ENCODE peak calls at places on chromosomes 3 and 15, in ten cellular contexts. One of them, this sample, is unnamed.
A peak's percentile ranks its signal among the peaks of the same experiment; 100 is the strongest.

GRCh38 chr3:98599647-98600411 is 6.4 kb upstream of the CPOX start:
- DNase-seq in GM23338: no peak
- DNase-seq in cardiac muscle cell: no peak
- DNase-seq in effector memory CD4-positive, alpha-beta T cell: no peak
- DNase-seq in AG04450: no peak
- DNase-seq in colonic mucosa: no peak
- DNase-seq in CD8-positive, alpha-beta T cell: no peak
- DNase-seq in neuronal stem cell: no peak
- DNase-seq in IMR-90: no peak
- DNase-seq in neural progenitor cell: no peak
- DNase-seq in this sample: no peak

GRCh38 chr3:163622384-163622783 is 1455.9 kb downstream of the SI start:
- DNase-seq in GM23338: peak; percentile 81
- DNase-seq in cardiac muscle cell: no peak
- DNase-seq in effector memory CD4-positive, alpha-beta T cell: no peak
- DNase-seq in AG04450: no peak
- DNase-seq in colonic mucosa: no peak
- DNase-seq in CD8-positive, alpha-beta T cell: no peak
- DNase-seq in neuronal stem cell: peak; percentile 49
- DNase-seq in IMR-90: no peak
- DNase-seq in neural progenitor cell: peak; percentile 81
- DNase-seq in this sample: no peak

GRCh38 chr3:31667582-31667981 is 134.9 kb downstream of the STT3B start:
- DNase-seq in GM23338: no peak
- DNase-seq in cardiac muscle cell: no peak
- DNase-seq in effector memory CD4-positive, alpha-beta T cell: no peak
- DNase-seq in AG04450: no peak
- DNase-seq in colonic mucosa: no peak
- DNase-seq in CD8-positive, alpha-beta T cell: no peak
- DNase-seq in neuronal stem cell: no peak
- DNase-seq in IMR-90: no peak
- DNase-seq in neural progenitor cell: no peak
- DNase-seq in this sample: no peak

GRCh38 chr3:187705164-187705563 is 2.8 kb upstream of the RTP2 start:
- DNase-seq in GM23338: no peak
- DNase-seq in cardiac muscle cell: no peak
- DNase-seq in effector memory CD4-positive, alpha-beta T cell: no peak
- DNase-seq in AG04450: no peak
- DNase-seq in colonic mucosa: no peak
- DNase-seq in CD8-positive, alpha-beta T cell: no peak
- DNase-seq in neuronal stem cell: no peak
- DNase-seq in IMR-90: peak; percentile 21
- DNase-seq in neural progenitor cell: no peak
- DNase-seq in this sample: no peak

GRCh38 chr15:86863226-86863915 is 783.7 kb downstream of the AGBL1 start:
- DNase-seq in GM23338: no peak
- DNase-seq in cardiac muscle cell: peak; percentile 6
- DNase-seq in effector memory CD4-positive, alpha-beta T cell: no peak
- DNase-seq in AG04450: no peak
- DNase-seq in colonic mucosa: no peak
- DNase-seq in CD8-positive, alpha-beta T cell: no peak
- DNase-seq in neuronal stem cell: no peak
- DNase-seq in IMR-90: no peak
- DNase-seq in neural progenitor cell: no peak
- DNase-seq in this sample: no peak

GRCh38 chr15:31338879-31339557 is 12.4 kb downstream of the KLF13 start:
- DNase-seq in GM23338: peak; percentile 52
- DNase-seq in cardiac muscle cell: peak; percentile 86
- DNase-seq in effector memory CD4-positive, alpha-beta T cell: no peak
- DNase-seq in AG04450: peak; percentile 29
- DNase-seq in colonic mucosa: no peak
- DNase-seq in CD8-positive, alpha-beta T cell: no peak
- DNase-seq in neuronal stem cell: no peak
- DNase-seq in IMR-90: peak; percentile 79
- DNase-seq in neural progenitor cell: no peak
- DNase-seq in this sample: no peak

GRCh38 chr15:71278989-71279756 is 163.9 kb downstream of the THSD4 start:
- DNase-seq in GM23338: no peak
- DNase-seq in cardiac muscle cell: peak; percentile 96
- DNase-seq in effector memory CD4-positive, alpha-beta T cell: no peak
- DNase-seq in AG04450: peak; percentile 92
- DNase-seq in colonic mucosa: peak; percentile 75
- DNase-seq in CD8-positive, alpha-beta T cell: no peak
- DNase-seq in neuronal stem cell: no peak
- DNase-seq in IMR-90: peak; percentile 97
- DNase-seq in neural progenitor cell: no peak
- DNase-seq in this sample: no peak

GRCh38 chr3:146020969-146021368 is 140.0 kb downstream of the PLOD2 start:
- DNase-seq in GM23338: peak; percentile 37
- DNase-seq in cardiac muscle cell: no peak
- DNase-seq in effector memory CD4-positive, alpha-beta T cell: no peak
- DNase-seq in AG04450: no peak
- DNase-seq in colonic mucosa: no peak
- DNase-seq in CD8-positive, alpha-beta T cell: no peak
- DNase-seq in neuronal stem cell: no peak
- DNase-seq in IMR-90: no peak
- DNase-seq in neural progenitor cell: peak; percentile 4
- DNase-seq in this sample: no peak

GRCh38 chr3:10510086-10510742 is 4.8 kb upstream of the ATP2B2 start:
- DNase-seq in GM23338: no peak
- DNase-seq in cardiac muscle cell: no peak
- DNase-seq in effector memory CD4-positive, alpha-beta T cell: no peak
- DNase-seq in AG04450: no peak
- DNase-seq in colonic mucosa: no peak
- DNase-seq in CD8-positive, alpha-beta T cell: no peak
- DNase-seq in neuronal stem cell: no peak
- DNase-seq in IMR-90: no peak
- DNase-seq in neural progenitor cell: no peak
- DNase-seq in this sample: no peak

GRCh38 chr15:70854669-70854976 is 666 bp upstream of the LARP6 start:
- DNase-seq in GM23338: peak; percentile 26
- DNase-seq in cardiac muscle cell: peak; percentile 46
- DNase-seq in effector memory CD4-positive, alpha-beta T cell: no peak
- DNase-seq in AG04450: no peak
- DNase-seq in colonic mucosa: no peak
- DNase-seq in CD8-positive, alpha-beta T cell: no peak
- DNase-seq in neuronal stem cell: peak; percentile 12
- DNase-seq in IMR-90: peak; percentile 62
- DNase-seq in neural progenitor cell: no peak
- DNase-seq in this sample: no peak

GRCh38 chr3:45565341-45565740 is 29.2 kb upstream of the LIMD1 start:
- DNase-seq in GM23338: no peak
- DNase-seq in cardiac muscle cell: no peak
- DNase-seq in effector memory CD4-positive, alpha-beta T cell: no peak
- DNase-seq in AG04450: no peak
- DNase-seq in colonic mucosa: no peak
- DNase-seq in CD8-positive, alpha-beta T cell: no peak
- DNase-seq in neuronal stem cell: no peak
- DNase-seq in IMR-90: no peak
- DNase-seq in neural progenitor cell: no peak
- DNase-seq in this sample: no peak

GRCh38 chr3:71107926-71108325 is 475.6 kb downstream of the FOXP1 start:
- DNase-seq in GM23338: no peak
- DNase-seq in cardiac muscle cell: peak; percentile 44
- DNase-seq in effector memory CD4-positive, alpha-beta T cell: no peak
- DNase-seq in AG04450: no peak
- DNase-seq in colonic mucosa: no peak
- DNase-seq in CD8-positive, alpha-beta T cell: no peak
- DNase-seq in neuronal stem cell: no peak
- DNase-seq in IMR-90: peak; percentile 58
- DNase-seq in neural progenitor cell: no peak
- DNase-seq in this sample: no peak

DNA sequence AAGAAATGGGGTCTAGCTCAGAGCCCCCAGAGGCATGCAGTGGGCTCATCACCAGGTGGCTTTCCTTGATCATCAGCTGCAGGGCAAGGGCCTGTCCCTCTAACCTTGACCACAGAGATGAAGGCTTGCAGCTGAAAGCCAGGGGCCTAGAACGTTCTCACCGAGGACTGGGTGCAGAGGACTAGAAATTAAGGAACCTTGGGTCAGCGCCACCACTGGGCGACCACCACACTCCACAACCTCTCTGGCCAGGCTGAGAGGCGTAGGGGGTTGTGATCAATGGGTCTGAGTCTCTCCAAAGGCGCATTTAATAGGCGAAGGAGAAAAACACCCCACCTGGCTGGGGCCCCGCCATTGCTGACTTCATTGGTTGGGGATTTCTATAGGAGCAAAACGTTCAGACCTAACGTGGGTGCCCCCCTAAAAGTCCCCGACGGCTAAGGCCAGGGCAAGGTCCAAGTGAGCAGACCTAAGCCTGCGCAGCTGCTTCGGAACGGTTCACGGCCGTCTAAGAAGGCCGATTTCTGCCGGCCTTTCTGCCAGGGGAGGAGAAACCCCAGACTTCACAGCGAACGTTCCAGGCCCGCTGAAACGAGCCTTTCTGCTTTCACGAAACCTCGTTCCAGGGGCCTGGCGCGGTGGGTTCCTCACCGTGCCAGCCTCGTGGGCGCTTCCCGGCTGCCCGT is 915 bp downstream of the BCL2L10 start:
- DNase-seq in GM23338: no peak
- DNase-seq in cardiac muscle cell: no peak
- DNase-seq in effector memory CD4-positive, alpha-beta T cell: no peak
- DNase-seq in AG04450: no peak
- DNase-seq in colonic mucosa: no peak
- DNase-seq in CD8-positive, alpha-beta T cell: no peak
- DNase-seq in neuronal stem cell: no peak
- DNase-seq in IMR-90: no peak
- DNase-seq in neural progenitor cell: no peak
- DNase-seq in this sample: no peak
- H3K27ac ChIP-seq in GM23338: no peak overlapping the region
- H3K27ac ChIP-seq in cardiac muscle cell: no peak overlapping the region
- H3K27ac ChIP-seq in effector memory CD4-positive, alpha-beta T cell: no peak overlapping the region
- H3K27ac ChIP-seq in AG04450: no peak overlapping the region
- H3K27ac ChIP-seq in colonic mucosa: no peak overlapping the region
- H3K27ac ChIP-seq in CD8-positive, alpha-beta T cell: no peak overlapping the region
- H3K27ac ChIP-seq in neuronal stem cell: no peak overlapping the region
- H3K27ac ChIP-seq in IMR-90: no peak overlapping the region
- H3K27ac ChIP-seq in neural progenitor cell: no peak overlapping the region
- H3K27ac ChIP-seq in this sample: no peak overlapping the region

GRCh38 chr15:88909956-88910831 is 3.0 kb downstream of the MFGE8 start:
- DNase-seq in GM23338: no peak
- DNase-seq in cardiac muscle cell: no peak
- DNase-seq in effector memory CD4-positive, alpha-beta T cell: no peak
- DNase-seq in AG04450: no peak
- DNase-seq in colonic mucosa: no peak
- DNase-seq in CD8-positive, alpha-beta T cell: no peak
- DNase-seq in neuronal stem cell: no peak
- DNase-seq in IMR-90: no peak
- DNase-seq in neural progenitor cell: no peak
- DNase-seq in this sample: no peak
- H3K27ac ChIP-seq in GM23338: peak overlapping the region; percentile 66
- H3K27ac ChIP-seq in cardiac muscle cell: no peak overlapping the region
- H3K27ac ChIP-seq in effector memory CD4-positive, alpha-beta T cell: no peak overlapping the region
- H3K27ac ChIP-seq in AG04450: no peak overlapping the region
- H3K27ac ChIP-seq in colonic mucosa: no peak overlapping the region
- H3K27ac ChIP-seq in CD8-positive, alpha-beta T cell: no peak overlapping the region
- H3K27ac ChIP-seq in neuronal stem cell: no peak overlapping the region
- H3K27ac ChIP-seq in IMR-90: peak overlapping the region; percentile 63
- H3K27ac ChIP-seq in neural progenitor cell: no peak overlapping the region
- H3K27ac ChIP-seq in this sample: no peak overlapping the region

DNA sequence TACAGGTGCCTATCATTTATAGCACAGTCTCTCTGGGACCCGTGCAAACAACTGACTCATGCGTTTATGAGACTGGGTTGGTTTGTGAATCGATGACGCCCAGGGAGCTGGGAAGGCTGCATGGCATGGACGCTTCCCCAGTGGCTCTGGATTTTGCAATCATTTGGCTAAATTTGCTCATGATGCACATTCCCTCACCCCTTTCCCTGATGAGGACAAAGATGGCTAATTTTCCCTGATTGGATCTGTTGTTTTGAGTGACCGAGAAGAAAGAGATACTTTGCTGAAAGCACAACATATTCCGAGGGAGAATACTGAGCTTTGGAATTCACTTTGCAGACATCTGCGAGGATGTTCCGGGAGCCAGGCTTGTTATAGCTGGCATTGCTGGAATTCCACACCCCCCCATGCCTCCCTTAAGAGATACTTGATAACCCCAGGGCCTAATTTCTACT is 51.1 kb downstream of the CGNL1 start:
- DNase-seq in GM23338: peak; percentile 88
- DNase-seq in cardiac muscle cell: peak; percentile 68
- DNase-seq in effector memory CD4-positive, alpha-beta T cell: no peak
- DNase-seq in AG04450: no peak
- DNase-seq in colonic mucosa: peak; percentile 75
- DNase-seq in CD8-positive, alpha-beta T cell: no peak
- DNase-seq in neuronal stem cell: peak; percentile 17
- DNase-seq in IMR-90: no peak
- DNase-seq in neural progenitor cell: peak; percentile 58
- DNase-seq in this sample: no peak
- H3K27ac ChIP-seq in GM23338: peak overlapping the region; percentile 87
- H3K27ac ChIP-seq in cardiac muscle cell: peak overlapping the region; percentile 95
- H3K27ac ChIP-seq in effector memory CD4-positive, alpha-beta T cell: no peak overlapping the region
- H3K27ac ChIP-seq in AG04450: no peak overlapping the region
- H3K27ac ChIP-seq in colonic mucosa: peak overlapping the region; percentile 40
- H3K27ac ChIP-seq in CD8-positive, alpha-beta T cell: no peak overlapping the region
- H3K27ac ChIP-seq in neuronal stem cell: no peak overlapping the region
- H3K27ac ChIP-seq in IMR-90: no peak overlapping the region
- H3K27ac ChIP-seq in neural progenitor cell: no peak overlapping the region
- H3K27ac ChIP-seq in this sample: no peak overlapping the region

GRCh38 chr3:23915537-23916108 is 1.2 kb downstream of the NKIRAS1 start:
- DNase-seq in GM23338: no peak
- DNase-seq in cardiac muscle cell: peak; percentile 61
- DNase-seq in effector memory CD4-positive, alpha-beta T cell: no peak
- DNase-seq in AG04450: no peak
- DNase-seq in colonic mucosa: no peak
- DNase-seq in CD8-positive, alpha-beta T cell: no peak
- DNase-seq in neuronal stem cell: no peak
- DNase-seq in IMR-90: peak; percentile 64
- DNase-seq in neural progenitor cell: peak; percentile 21
- DNase-seq in this sample: no peak

GRCh38 chr3:23913873-23914743 is 2.7 kb downstream of the NKIRAS1 start:
- DNase-seq in GM23338: no peak
- DNase-seq in cardiac muscle cell: no peak
- DNase-seq in effector memory CD4-positive, alpha-beta T cell: no peak
- DNase-seq in AG04450: no peak
- DNase-seq in colonic mucosa: no peak
- DNase-seq in CD8-positive, alpha-beta T cell: no peak
- DNase-seq in neuronal stem cell: no peak
- DNase-seq in IMR-90: no peak
- DNase-seq in neural progenitor cell: no peak
- DNase-seq in this sample: no peak

GRCh38 chr3:23913182-23913581 is 3.6 kb downstream of the NKIRAS1 start:
- DNase-seq in GM23338: no peak
- DNase-seq in cardiac muscle cell: no peak
- DNase-seq in effector memory CD4-positive, alpha-beta T cell: no peak
- DNase-seq in AG04450: no peak
- DNase-seq in colonic mucosa: no peak
- DNase-seq in CD8-positive, alpha-beta T cell: no peak
- DNase-seq in neuronal stem cell: no peak
- DNase-seq in IMR-90: no peak
- DNase-seq in neural progenitor cell: no peak
- DNase-seq in this sample: no peak

GRCh38 chr3:23909324-23909723 is 7.5 kb downstream of the NKIRAS1 start:
- DNase-seq in GM23338: no peak
- DNase-seq in cardiac muscle cell: no peak
- DNase-seq in effector memory CD4-positive, alpha-beta T cell: no peak
- DNase-seq in AG04450: no peak
- DNase-seq in colonic mucosa: no peak
- DNase-seq in CD8-positive, alpha-beta T cell: no peak
- DNase-seq in neuronal stem cell: no peak
- DNase-seq in IMR-90: no peak
- DNase-seq in neural progenitor cell: no peak
- DNase-seq in this sample: no peak

GRCh38 chr3:23911397-23911796 is 5.4 kb downstream of the NKIRAS1 start:
- DNase-seq in GM23338: no peak
- DNase-seq in cardiac muscle cell: no peak
- DNase-seq in effector memory CD4-positive, alpha-beta T cell: no peak
- DNase-seq in AG04450: no peak
- DNase-seq in colonic mucosa: no peak
- DNase-seq in CD8-positive, alpha-beta T cell: no peak
- DNase-seq in neuronal stem cell: no peak
- DNase-seq in IMR-90: no peak
- DNase-seq in neural progenitor cell: no peak
- DNase-seq in this sample: no peak
- H3K27ac ChIP-seq in GM23338: no peak overlapping the region
- H3K27ac ChIP-seq in cardiac muscle cell: no peak overlapping the region
- H3K27ac ChIP-seq in effector memory CD4-positive, alpha-beta T cell: no peak overlapping the region
- H3K27ac ChIP-seq in AG04450: no peak overlapping the region
- H3K27ac ChIP-seq in colonic mucosa: no peak overlapping the region
- H3K27ac ChIP-seq in CD8-positive, alpha-beta T cell: no peak overlapping the region
- H3K27ac ChIP-seq in neuronal stem cell: no peak overlapping the region
- H3K27ac ChIP-seq in IMR-90: no peak overlapping the region
- H3K27ac ChIP-seq in neural progenitor cell: no peak overlapping the region
- H3K27ac ChIP-seq in this sample: no peak overlapping the region